ENCODE peak calls at places on chromosomes 2 and 18, in six cellular contexts. G, S, U, X, F and D are unnamed samples.

GRCh38 chr2:28782423-28782822 is 28.2 kb upstream of the SPDYA start:
- DNase-seq in F (no peak), S (no peak), X (no peak), G (no peak), U (no peak), D (no peak)

GRCh38 chr2:240433973-240434727 is 1.3 kb upstream of the GPC1 start:
- DNase-seq in G (peak), U (no peak), X (peak), F (peak), S (no peak), D (no peak)

GRCh38 chr2:241619602-241620418 is 17.1 kb downstream of the THAP4 start:
- DNase-seq in S (no peak), X (no peak), U (no peak), F (no peak), G (no peak), D (no peak)

GRCh38 chr18:11366410-11366809 is 217.0 kb upstream of the PIEZO2 start:
- DNase-seq in U (no peak), G (no peak), X (peak), F (peak), S (no peak), D (no peak)

GRCh38 chr2:66428986-66429612 is 5.8 kb upstream of the MEIS1 start:
- DNase-seq in G (peak), F (peak), U (peak), S (peak), X (peak), D (peak)

GRCh38 chr2:37602702-37603101 is 68.7 kb downstream of the CDC42EP3 start:
- DNase-seq in F (no peak), U (no peak), G (no peak), S (no peak), X (no peak), D (no peak)

GRCh38 chr18:37274309-37274987 is 291.1 kb downstream of the CELF4 start:
- DNase-seq in F (no peak), G (no peak), X (no peak), S (no peak), U (no peak), D (no peak)

GRCh38 chr18:58125183-58125582 is 81.2 kb downstream of the NEDD4L start:
- DNase-seq in U (no peak), X (no peak), F (no peak), S (peak), G (peak), D (no peak)

GRCh38 chr2:200302940-200303727 is 3.4 kb upstream of the SPATS2L start:
- DNase-seq in G (no peak), U (no peak), F (no peak), S (no peak), X (peak), D (no peak)

GRCh38 chr2:20516646-20517341 is 69.9 kb downstream of the RHOB start:
- DNase-seq in S (no peak), G (no peak), U (no peak), F (peak), X (peak), D (no peak)

GRCh38 chr2:36371963-36372391 is 16.4 kb downstream of the CRIM1 start:
- DNase-seq in X (peak), U (no peak), G (no peak), F (peak), S (peak), D (no peak)

GRCh38 chr2:43889416-43889815 is 50.6 kb downstream of the ABCG8 start:
- DNase-seq in F (no peak), X (no peak), U (no peak), G (no peak), S (no peak), D (no peak)

GRCh38 chr2:233006648-233007047 is 6.4 kb downstream of the NGEF start:
- DNase-seq in X (no peak), G (no peak), U (no peak), S (no peak), F (no peak), D (no peak)

GRCh38 chr2:9573013-9573708 is 17.5 kb upstream of the ADAM17 start:
- DNase-seq in S (no peak), G (no peak), U (no peak), X (peak), F (peak), D (no peak)

GRCh38 chr2:196239622-196240587 is 68.5 kb upstream of the STK17B start:
- DNase-seq in X (peak), F (peak), U (no peak), G (no peak), S (peak), D (peak)

GRCh38 chr2:66432801-66433694 is 1.9 kb upstream of the MEIS1 start:
- DNase-seq in F (peak), G (peak), S (peak), U (peak), X (peak), D (peak)

GRCh38 chr2:235458839-235459273 is 35.0 kb upstream of the AGAP1 start:
- DNase-seq in U (no peak), F (peak), G (no peak), S (no peak), X (peak), D (no peak)

GRCh38 chr2:232628466-232629200 is 4.8 kb upstream of the EFHD1 start:
- DNase-seq in G (no peak), F (no peak), X (no peak), S (no peak), U (no peak), D (no peak)

GRCh38 chr18:34514238-34514637 is 195.9 kb upstream of the DTNA start:
- DNase-seq in U (no peak), G (no peak), S (no peak), X (no peak), F (no peak), D (no peak)

GRCh38 chr2:38095079-38095478 is 19.1 kb upstream of the CYP1B1 start:
- DNase-seq in X (no peak), G (no peak), F (no peak), U (no peak), S (no peak), D (no peak)

GRCh38 chr2:12061785-12062184 is 315.4 kb downstream of the LPIN1 start:
- DNase-seq in S (no peak), U (no peak), F (no peak), G (no peak), X (peak), D (no peak)

GRCh38 chr2:156192468-156192867 is 140.1 kb downstream of the NR4A2 start:
- DNase-seq in G (no peak), U (no peak), S (peak), F (peak), X (no peak), D (no peak)

GRCh38 chr18:57710226-57710625 is 88.6 kb upstream of the NARS1 start:
- DNase-seq in F (no peak), S (no peak), G (no peak), U (no peak), X (no peak), D (peak)

GRCh38 chr2:158817596-158817995 is 22.5 kb downstream of the DAPL1 start:
- DNase-seq in U (no peak), G (no peak), F (no peak), S (no peak), X (no peak), D (no peak)

GRCh38 chr2:230899786-230900185 is 25.3 kb downstream of the GPR55 start:
- DNase-seq in G (no peak), S (no peak), X (no peak), U (no peak), F (no peak), D (no peak)

GRCh38 chr18:67199993-67200617 is 316.4 kb downstream of the DSEL start:
- DNase-seq in X (peak), U (peak), F (peak), G (no peak), S (peak), D (peak)

GRCh38 chr2:98445167-98445522 is 487 bp downstream of the INPP4A start:
- DNase-seq in U (no peak), S (no peak), G (peak), F (peak), X (no peak), D (peak)

GRCh38 chr2:164761737-164762460 is 79.7 kb downstream of the COBLL1 start:
- DNase-seq in S (no peak), F (no peak), X (no peak), U (no peak), G (no peak), D (peak)

GRCh38 chr2:56077352-56077915 is 106.4 kb upstream of the CCDC85A start:
- DNase-seq in U (peak), F (peak), S (peak), G (peak), X (no peak), D (no peak)

GRCh38 chr18:21799706-21800105 is 59.1 kb downstream of the MIB1 start:
- DNase-seq in U (no peak), G (no peak), F (no peak), X (no peak), S (no peak), D (no peak)

GRCh38 chr2:191617589-191617988 is 60.3 kb upstream of the NABP1 start:
- DNase-seq in S (no peak), U (no peak), G (no peak), X (no peak), F (no peak), D (no peak)

GRCh38 chr18:62586781-62587487 is 64.1 kb downstream of the ZCCHC2 start:
- DNase-seq in G (no peak), X (no peak), F (no peak), U (no peak), S (no peak), D (peak)

GRCh38 chr18:75257596-75257995 is 47.0 kb downstream of the TSHZ1 start:
- DNase-seq in F (no peak), U (no peak), S (no peak), G (no peak), X (no peak), D (no peak)

GRCh38 chr2:70541481-70542020 is 12.1 kb downstream of the TGFA start:
- DNase-seq in F (no peak), X (peak), S (peak), G (no peak), U (no peak), D (no peak)

GRCh38 chr2:180520816-180521595 is 459.4 kb upstream of the UBE2E3 start:
- DNase-seq in S (no peak), F (peak), X (no peak), G (no peak), U (no peak), D (no peak)

GRCh38 chr2:136448435-136448834 is 316.9 kb upstream of the THSD7B start:
- DNase-seq in F (no peak), U (peak), X (no peak), G (no peak), S (no peak), D (no peak)

GRCh38 chr2:64354857-64355680 is 98.9 kb upstream of the LGALSL start:
- DNase-seq in X (peak), G (no peak), S (no peak), U (no peak), F (peak), D (no peak)

GRCh38 chr2:60502123-60502522 is 51.3 kb downstream of the BCL11A start:
- DNase-seq in F (no peak), X (no peak), G (no peak), U (no peak), S (no peak), D (no peak)